ENCODE peak calls at places on chromosomes 11 and 22, in five cellular contexts. E is transverse colon, D is sigmoid colon, F is suprapubic skin, N is stomach. G is an unnamed sample.

GRCh38 chr22:21009638-21010425 is 5.1 kb upstream of the P2RX6 start:
- DNase-seq in D (no peak), N (peak; percentile 48), E (peak; percentile 35), F (no peak), G (no peak)

GRCh38 chr11:14544611-14545010 is 24.4 kb upstream of the PSMA1 start:
- DNase-seq in F (no peak), D (no peak), E (no peak), N (no peak), G (no peak)

GRCh38 chr11:2386591-2386990 is 9.5 kb downstream of the CD81 start:
- DNase-seq in D (no peak), E (no peak), N (no peak), F (no peak), G (no peak)

GRCh38 chr22:48923165-48923875 is 904.4 kb downstream of the BRD1 start:
- DNase-seq in F (peak; percentile 28), D (peak; percentile 53), N (peak; percentile 25), E (no peak), G (peak; percentile 89)

GRCh38 chr11:35875063-35875462 is 68.8 kb upstream of the LDLRAD3 start:
- DNase-seq in D (no peak), F (no peak), N (no peak), E (no peak), G (peak; percentile 57)

GRCh38 chr11:503179-503981 is 3.7 kb downstream of the RNH1 start:
- DNase-seq in E (peak; percentile 54), D (peak; percentile 84), F (peak; percentile 90), N (no peak), G (no peak)

GRCh38 chr22:22103078-22103593 is 120.5 kb upstream of the TOP3B start:
- DNase-seq in F (no peak), N (no peak), D (no peak), E (no peak), G (no peak)

GRCh38 chr11:18844753-18845367 is 53.3 kb upstream of the PTPN5 start:
- DNase-seq in D (no peak), F (no peak), E (no peak), N (no peak), G (no peak)

GRCh38 chr11:25593221-25593620 is 738.7 kb upstream of the ANO3 start:
- DNase-seq in E (no peak), N (no peak), D (no peak), F (no peak), G (no peak)

GRCh38 chr11:103940542-103940941 is 95.9 kb upstream of the DDI1 start:
- DNase-seq in F (no peak), N (no peak), D (no peak), E (no peak), G (no peak)

GRCh38 chr11:75934851-75935250 is 119.8 kb downstream of the UVRAG start:
- DNase-seq in N (no peak), F (no peak), E (no peak), D (no peak), G (no peak)

GRCh38 chr22:26656896-26657851 is at the start of gene MIAT:
- DNase-seq in D (no peak), N (peak; percentile 40), E (peak; percentile 64), F (no peak), G (no peak)

GRCh38 chr22:37225481-37225880 is 13.2 kb upstream of the SSTR3 start:
- DNase-seq in F (no peak), N (no peak), D (no peak), E (peak; percentile 35), G (no peak)

GRCh38 chr22:30078320-30079311 is 1.6 kb upstream of the HORMAD2 start:
- DNase-seq in N (no peak), E (no peak), D (no peak), F (no peak), G (no peak)

GRCh38 chr22:41478891-41479521 is 10.1 kb downstream of the ACO2 start:
- DNase-seq in N (no peak), E (no peak), D (peak; percentile 70), F (no peak), G (no peak)

GRCh38 chr11:57641011-57641410 is 8.7 kb downstream of the YPEL4 start:
- DNase-seq in F (no peak), D (peak; percentile 68), N (no peak), E (no peak), G (no peak)

GRCh38 chr22:33274214-33274828 is 216.1 kb upstream of the SYN3 start:
- DNase-seq in N (no peak), E (peak; percentile 24), F (no peak), D (no peak), G (no peak)

GRCh38 chr22:29443861-29444431 is 5.6 kb downstream of the RFPL1 start:
- DNase-seq in D (no peak), F (peak; percentile 13), E (no peak), N (no peak), G (no peak)

GRCh38 chr11:8100605-8101004 is 19.6 kb downstream of the TUB start:
- DNase-seq in F (no peak), D (peak; percentile 50), N (peak; percentile 17), E (no peak), G (no peak)

GRCh38 chr11:13891911-13892310 is 70.6 kb upstream of the SPON1 start:
- DNase-seq in E (no peak), N (no peak), F (no peak), D (no peak), G (no peak)

GRCh38 chr11:133337905-133338536 is 194.3 kb downstream of the OPCML start:
- DNase-seq in E (no peak), N (no peak), D (no peak), F (no peak), G (no peak)

GRCh38 chr11:118917488-118918127 is 8.1 kb downstream of the BCL9L start:
- DNase-seq in D (peak; percentile 95), N (no peak), E (peak; percentile 77), F (peak; percentile 92), G (no peak)

GRCh38 chr11:61392991-61393595 is 706 bp downstream of the TMEM216 start:
- DNase-seq in F (no peak), E (no peak), N (no peak), D (no peak), G (no peak)

GRCh38 chr11:86089659-86090058 is 20.8 kb upstream of the PICALM start:
- DNase-seq in F (no peak), E (no peak), D (no peak), N (no peak), G (no peak)

GRCh38 chr11:105466582-105467228 is 143.2 kb upstream of the GRIA4 start:
- DNase-seq in N (no peak), F (no peak), D (no peak), E (no peak), G (no peak)

GRCh38 chr11:67352546-67353316 is 615 bp downstream of the POLD4 start:
- DNase-seq in E (peak; percentile 72), N (peak; percentile 59), F (no peak), D (peak; percentile 77), G (no peak)

GRCh38 chr11:3132831-3133455 is 32.2 kb downstream of the OSBPL5 start:
- DNase-seq in F (peak; percentile 39), D (peak; percentile 56), N (no peak), E (peak; percentile 4), G (no peak)

GRCh38 chr22:45187891-45188290 is 24.2 kb downstream of the NUP50 start:
- DNase-seq in F (no peak), E (no peak), D (no peak), N (no peak), G (no peak)

GRCh38 chr11:77510095-77510494 is 36.2 kb upstream of the PAK1 start:
- DNase-seq in D (no peak), N (no peak), E (no peak), F (no peak), G (no peak)

GRCh38 chr11:68601147-68601546 is 83.2 kb upstream of the GAL start:
- DNase-seq in D (no peak), E (no peak), N (no peak), F (no peak), G (no peak)
- TF ChIP-seq POLR2AphosphoS5 in D (no peak), E (no peak), N (no peak), F (no peak), G (no peak)

DNA sequence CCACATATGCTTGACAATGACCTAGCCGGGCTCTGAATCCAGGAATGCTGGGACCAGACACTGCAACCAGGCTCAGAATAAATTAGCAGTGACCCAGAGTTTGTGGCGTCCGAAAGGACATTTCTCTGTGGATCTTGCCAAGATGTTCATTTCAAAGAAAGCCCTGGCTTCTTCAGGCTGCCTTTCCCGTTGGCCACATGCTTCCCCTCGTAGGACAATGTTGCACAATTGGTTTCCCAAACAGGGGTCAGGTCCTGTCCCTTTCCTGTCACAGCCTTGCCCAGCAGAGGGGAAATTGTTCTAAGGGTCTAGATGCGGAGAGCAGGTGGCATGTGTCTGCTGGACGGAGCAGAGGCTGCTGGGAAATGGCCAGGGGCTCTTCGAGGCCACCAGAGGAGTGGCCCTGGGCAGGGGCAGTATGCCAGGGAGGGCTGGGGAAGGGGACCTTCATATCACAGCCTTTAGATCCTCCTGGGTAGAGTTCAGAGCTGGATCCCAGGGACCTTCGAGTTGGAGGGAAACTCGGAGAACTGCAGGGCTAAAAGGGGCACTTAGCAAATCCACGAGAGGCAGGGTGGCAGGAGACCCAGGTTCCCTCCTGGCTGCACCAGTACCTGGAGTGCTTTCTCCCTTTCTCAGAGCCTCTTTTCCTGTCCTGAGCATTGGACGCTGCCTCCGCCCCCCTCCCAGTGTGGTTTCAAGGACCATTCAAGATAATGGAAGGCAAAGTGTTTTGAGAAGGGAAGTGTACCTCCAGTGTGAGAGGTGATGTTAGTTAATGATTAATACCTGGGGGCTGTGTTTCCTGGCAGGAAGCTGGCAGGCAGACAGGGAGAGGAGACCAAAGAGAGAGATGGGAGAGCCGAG is 42.3 kb downstream of the C11orf96 start:
- DNase-seq in E (no peak), D (no peak), N (peak; percentile 35), F (no peak), G (no peak)
- TF ChIP-seq EP300 in E (peak; percentile 35), D (peak; percentile 45), N (peak; percentile 92), F (no peak), G (peak; percentile 82)

GRCh38 chr22:47417699-47418098 is 655.2 kb downstream of the TBC1D22A start:
- DNase-seq in N (no peak), F (no peak), D (no peak), E (no peak), G (no peak)
- TF ChIP-seq POLR2A in N (no peak), F (no peak), D (no peak), E (no peak), G (no peak)

GRCh38 chr22:44026630-44027511 is 2.8 kb downstream of the PARVB start:
- DNase-seq in D (peak; percentile 85), E (peak; percentile 87), N (peak; percentile 70), F (peak; percentile 94), G (peak; percentile 96)
- TF ChIP-seq POLR2AphosphoS5 in D (peak; percentile 46), E (peak; percentile 62), N (no peak), F (peak; percentile 12), G (peak; percentile 58)

DNA sequence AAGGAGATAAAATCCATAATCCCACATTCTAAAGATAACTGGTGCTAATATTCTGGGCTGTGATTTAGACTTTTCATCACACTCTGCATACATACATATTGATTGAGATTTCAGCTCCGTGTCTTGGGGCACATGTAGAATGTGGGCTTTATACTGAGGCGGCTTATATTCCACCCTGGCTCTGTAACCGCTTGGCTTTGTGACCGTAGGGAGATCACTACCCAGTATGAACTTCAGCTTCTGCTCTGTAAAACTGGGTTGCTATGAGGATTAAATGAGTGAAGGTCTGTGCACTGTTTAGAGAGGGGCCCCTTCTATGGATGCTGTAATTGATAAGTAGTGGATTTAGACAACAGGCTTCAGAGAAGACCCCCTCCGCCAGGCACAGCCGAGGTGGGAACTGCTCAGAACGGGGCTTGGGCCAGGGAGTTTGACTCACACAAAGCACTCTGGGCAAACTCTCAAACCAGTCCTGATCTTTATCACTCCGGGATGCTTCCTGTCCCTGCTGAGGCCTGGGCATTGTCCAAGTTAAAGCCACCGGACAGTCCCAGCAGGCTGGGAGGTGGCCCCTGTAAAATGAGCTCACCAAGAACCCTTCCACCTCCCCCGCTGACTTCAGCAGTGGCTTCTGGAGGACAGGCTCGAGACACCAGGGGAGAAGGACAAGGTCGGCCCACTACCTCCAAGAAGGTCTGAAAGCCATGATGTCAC is 17.2 kb downstream of the KIAA1671 start:
- DNase-seq in F (no peak), E (peak; percentile 19), N (no peak), D (no peak), G (no peak)
- TF ChIP-seq EP300 in F (no peak), E (no peak), N (no peak), D (no peak), G (no peak)